ENCODE peak calls at places on chromosomes 2 and 18, in nine cellular contexts. Z, G, Y, S, Q, K, R, F and U are unnamed samples.

GRCh38 chr18:79588636-79589481 is 90.7 kb upstream of the CTDP1 start:
- DNase-seq in K (peak), F (no peak), Y (no peak), Q (no peak), S (peak), G (no peak), R (no peak), Z (no peak), U (no peak)

GRCh38 chr18:77478619-77479018 is 229.0 kb downstream of the GALR1 start:
- DNase-seq in Z (no peak), K (no peak), G (no peak), Q (peak), F (no peak), Y (no peak), R (no peak), S (no peak), U (no peak)

GRCh38 chr2:67857836-67858235 is 205.0 kb downstream of the C1D start:
- DNase-seq in Z (no peak), Q (no peak), K (no peak), S (no peak), F (no peak), G (no peak), Y (no peak), R (no peak), U (no peak)

GRCh38 chr2:225466891-225467604 is 67.5 kb downstream of the NYAP2 start:
- DNase-seq in K (no peak), R (no peak), F (no peak), G (no peak), S (no peak), Q (peak), Z (no peak), Y (no peak), U (no peak)

GRCh38 chr2:214328941-214329340 is 81.9 kb upstream of the VWC2L start:
- DNase-seq in Q (no peak), F (no peak), R (no peak), K (no peak), Z (no peak), Y (no peak), G (no peak), S (no peak), U (no peak)

GRCh38 chr18:63301458-63301857 is 18.1 kb downstream of the BCL2 start:
- DNase-seq in Y (no peak), K (no peak), S (no peak), Z (no peak), R (no peak), Q (no peak), F (no peak), G (no peak), U (no peak)

GRCh38 chr2:188338463-188338862 is 46.8 kb downstream of the GULP1 start:
- DNase-seq in F (no peak), R (no peak), K (no peak), G (no peak), Y (no peak), S (no peak), Q (no peak), Z (no peak), U (no peak)

GRCh38 chr18:56869189-56869777 is 218.1 kb downstream of the WDR7 start:
- DNase-seq in K (no peak), Z (no peak), S (peak), G (peak), R (no peak), Y (no peak), F (peak), Q (peak), U (no peak)

GRCh38 chr2:208252766-208253492 is 1.9 kb downstream of the IDH1 start:
- DNase-seq in Z (no peak), Q (peak), Y (no peak), S (no peak), G (no peak), K (no peak), R (no peak), F (no peak), U (no peak)

GRCh38 chr18:31512203-31512764 is 14.3 kb downstream of the DSG2 start:
- DNase-seq in Q (no peak), Z (no peak), G (no peak), R (no peak), Y (no peak), F (no peak), S (peak), K (no peak), U (no peak)

GRCh38 chr18:74331404-74331803 is 15.8 kb downstream of the C18orf63 start:
- DNase-seq in S (peak), Z (no peak), G (no peak), Q (peak), F (no peak), R (no peak), K (no peak), Y (no peak), U (no peak)

GRCh38 chr2:64120928-64121327 is 23.3 kb downstream of the PELI1 start:
- DNase-seq in Q (no peak), Z (no peak), K (no peak), G (no peak), Y (no peak), S (peak), F (no peak), R (no peak), U (no peak)

GRCh38 chr2:175153-175786 is 88.6 kb downstream of the SH3YL1 start:
- DNase-seq in S (no peak), Y (no peak), Z (no peak), Q (no peak), G (no peak), R (no peak), K (no peak), F (no peak), U (no peak)

GRCh38 chr18:32460046-32460785 is 10.5 kb downstream of the GAREM1 start:
- DNase-seq in S (no peak), G (no peak), F (no peak), Y (no peak), Q (no peak), Z (no peak), R (no peak), K (no peak), U (no peak)

GRCh38 chr2:85878719-85879390 is 9.9 kb downstream of the ST3GAL5 start:
- DNase-seq in F (no peak), G (no peak), K (no peak), R (no peak), S (peak), Q (no peak), Z (no peak), Y (no peak), U (no peak)

GRCh38 chr2:113692698-113693428 is 63.6 kb downstream of the SLC35F5 start:
- DNase-seq in K (no peak), Y (no peak), S (no peak), Z (no peak), Q (peak), G (no peak), F (no peak), R (no peak), U (no peak)

GRCh38 chr2:152499921-152500320 is 164.9 kb downstream of the FMNL2 start:
- DNase-seq in Z (no peak), S (no peak), Q (no peak), R (no peak), Y (no peak), K (no peak), F (no peak), G (no peak), U (no peak)

GRCh38 chr2:189685540-189686229 is 11.2 kb downstream of the ANKAR start:
- DNase-seq in K (no peak), Z (no peak), Y (no peak), S (peak), G (no peak), R (no peak), F (no peak), Q (peak), U (no peak)

GRCh38 chr18:55508637-55509036 is 79.4 kb downstream of the TCF4 start:
- DNase-seq in G (no peak), S (no peak), Z (no peak), F (no peak), Y (no peak), R (no peak), K (no peak), Q (no peak), U (no peak)

GRCh38 chr18:8329186-8329771 is 280.0 kb upstream of the RAB12 start:
- DNase-seq in F (peak), G (no peak), Y (no peak), S (peak), Z (no peak), R (no peak), Q (no peak), K (no peak), U (no peak)

GRCh38 chr2:216163518-216163917 is 54.4 kb downstream of the XRCC5 start:
- DNase-seq in R (no peak), Z (no peak), F (no peak), K (no peak), Y (no peak), S (no peak), Q (no peak), G (no peak), U (no peak)

GRCh38 chr2:173589604-173590277 is 235.1 kb downstream of the CDCA7 start:
- DNase-seq in Q (no peak), Y (no peak), Z (no peak), R (no peak), F (no peak), S (peak), K (no peak), G (peak), U (no peak)

GRCh38 chr18:51621103-51621969 is 423.9 kb upstream of the MEX3C start:
- DNase-seq in R (peak), Z (no peak), F (peak), G (peak), Q (peak), Y (no peak), S (peak), K (peak), U (no peak)

GRCh38 chr18:34121157-34121807 is 103.4 kb downstream of the NOL4 start:
- DNase-seq in F (no peak), S (no peak), G (peak), Y (no peak), R (no peak), K (no peak), Q (no peak), Z (no peak), U (no peak)

GRCh38 chr2:51581636-51582267 is 549.8 kb upstream of the NRXN1 start:
- DNase-seq in R (no peak), Z (no peak), Y (no peak), Q (no peak), S (no peak), K (no peak), G (no peak), F (no peak), U (no peak)

GRCh38 chr2:203763425-203764272 is 57.2 kb downstream of the CD28 start:
- DNase-seq in Z (no peak), S (no peak), K (no peak), Q (no peak), F (no peak), R (peak), Y (no peak), G (no peak), U (no peak)

GRCh38 chr2:96703021-96703751 is 36.7 kb downstream of the LMAN2L start:
- DNase-seq in Q (no peak), F (no peak), Y (no peak), S (no peak), R (peak), Z (no peak), K (no peak), G (no peak), U (no peak)

GRCh38 chr18:77100751-77101355 is 31.7 kb downstream of the MBP start:
- DNase-seq in F (no peak), Q (no peak), R (peak), S (peak), Z (no peak), K (no peak), Y (no peak), G (no peak), U (no peak)

GRCh38 chr2:15673919-15674636 is 82.4 kb downstream of the DDX1 start:
- DNase-seq in Z (no peak), R (no peak), K (no peak), Q (peak), G (no peak), Y (no peak), S (peak), F (peak), U (no peak)

GRCh38 chr2:161427413-161428239 is 11.5 kb downstream of the TBR1 start:
- DNase-seq in Q (no peak), Z (no peak), K (no peak), S (no peak), Y (no peak), G (no peak), R (peak), F (no peak), U (no peak)

GRCh38 chr2:43221660-43222471 is 4.5 kb downstream of the ZFP36L2 start:
- DNase-seq in G (peak), K (peak), Y (peak), S (peak), Z (peak), F (peak), Q (peak), R (peak), U (no peak)

GRCh38 chr2:174729797-174730529 is 34.3 kb downstream of the CHRNA1 start:
- DNase-seq in F (no peak), Z (no peak), R (peak), G (peak), K (no peak), S (peak), Y (peak), Q (no peak), U (no peak)

GRCh38 chr2:241877197-241877685 is 7.7 kb downstream of the RTP5 start:
- DNase-seq in Q (no peak), F (no peak), R (no peak), K (no peak), Y (no peak), G (no peak), S (no peak), Z (no peak), U (no peak)

GRCh38 chr2:86541282-86541681 is 22.0 kb downstream of the CHMP3 start:
- DNase-seq in Q (no peak), G (no peak), Z (no peak), S (no peak), Y (no peak), F (no peak), R (no peak), K (no peak), U (no peak)

GRCh38 chr2:127355407-127356008 is 32.3 kb downstream of the MAP3K2 start:
- DNase-seq in K (no peak), Z (no peak), R (no peak), F (peak), G (no peak), Q (peak), Y (no peak), S (peak), U (no peak)

GRCh38 chr2:60413819-60414178 is 139.7 kb downstream of the BCL11A start:
- DNase-seq in Q (no peak), S (no peak), Z (no peak), R (no peak), K (no peak), F (no peak), Y (no peak), G (no peak), U (no peak)

GRCh38 chr18:2173464-2173863 is 397.8 kb downstream of the METTL4 start:
- DNase-seq in K (no peak), F (no peak), G (no peak), R (no peak), Q (no peak), S (peak), Y (no peak), Z (no peak), U (no peak)

GRCh38 chr2:120871016-120871635 is 135.5 kb downstream of the GLI2 start:
- DNase-seq in K (no peak), Z (no peak), F (no peak), S (no peak), Y (no peak), R (no peak), G (no peak), Q (no peak), U (no peak)

GRCh38 chr2:84815146-84815545 is 65.7 kb downstream of the TRABD2A start:
- DNase-seq in K (no peak), G (no peak), R (no peak), Q (no peak), Z (no peak), F (no peak), Y (no peak), S (peak), U (no peak)